ENCODE peak calls at places on chromosomes 13 and 19, in seven cellular contexts. V is AG20443, H is NCI-H1694 treated with DMSO at 0.1 percent for 48 hours, S is hypothalamus, Q is nephron progenitor cell, D is T follicular helper cell, U is HAP-1. A is an unnamed sample.

GRCh38 chr13:94906605-94907004 is 194.3 kb upstream of the SOX21 start:
- DNase-seq in Q (no peak), S (no peak), H (no peak), U (no peak), D (no peak), V (no peak), A (no peak)

GRCh38 chr19:15225797-15226196 is 6.5 kb downstream of the EPHX3 start:
- DNase-seq in D (no peak), U (no peak), Q (no peak), V (no peak), H (no peak), S (no peak), A (no peak)

GRCh38 chr13:113086031-113086750 is 19.4 kb upstream of the F7 start:
- DNase-seq in V (no peak), Q (no peak), S (no peak), D (no peak), H (no peak), U (no peak), A (no peak)

GRCh38 chr19:33177417-33177976 is 16.6 kb upstream of the LRP3 start:
- DNase-seq in V (peak; percentile 67), U (peak; percentile 43), Q (no peak), D (peak; percentile 74), H (no peak), S (peak; percentile 77), A (peak; percentile 81)

GRCh38 chr19:40585677-40586422 is 9.2 kb downstream of the SHKBP1 start:
- DNase-seq in S (no peak), V (no peak), Q (no peak), H (no peak), U (no peak), D (no peak), A (no peak)

GRCh38 chr19:32333227-32333626 is 12.2 kb upstream of the ZNF507 start:
- DNase-seq in U (no peak), V (no peak), H (no peak), S (no peak), Q (no peak), D (no peak), A (no peak)

GRCh38 chr13:103229674-103230073 is 163.5 kb upstream of the SLC10A2 start:
- DNase-seq in S (no peak), Q (no peak), H (no peak), V (no peak), U (no peak), D (no peak), A (no peak)

GRCh38 chr13:94251801-94252200 is 227.7 kb downstream of the DCT start:
- DNase-seq in Q (no peak), D (no peak), U (no peak), H (no peak), V (peak; percentile 31), S (no peak), A (no peak)

GRCh38 chr19:6718741-6719539 is 1.5 kb downstream of the C3 start:
- DNase-seq in V (peak; percentile 51), H (no peak), S (no peak), U (no peak), Q (peak; percentile 40), D (no peak), A (no peak)

GRCh38 chr19:35304036-35304435 is 12.1 kb downstream of the MAG start:
- DNase-seq in U (no peak), V (no peak), H (no peak), S (no peak), Q (no peak), D (no peak), A (no peak)

GRCh38 chr19:43739419-43739818 is 15.3 kb downstream of the SMG9 start:
- DNase-seq in D (no peak), H (no peak), S (no peak), U (no peak), V (no peak), Q (no peak), A (no peak)

GRCh38 chr19:40519352-40520322 is 52.8 kb downstream of the SPTBN4 start:
- DNase-seq in D (no peak), U (no peak), Q (peak; percentile 46), H (no peak), S (no peak), V (peak; percentile 49), A (no peak)

GRCh38 chr19:34712606-34713261 is 21.3 kb upstream of the ZNF181 start:
- DNase-seq in D (peak; percentile 43), H (peak; percentile 66), U (peak; percentile 73), Q (peak; percentile 28), S (peak; percentile 5), V (peak; percentile 85), A (peak; percentile 58)

GRCh38 chr13:42039946-42040729 is 8.3 kb upstream of the DGKH start:
- DNase-seq in V (peak; percentile 96), D (peak; percentile 85), S (peak; percentile 81), U (peak; percentile 74), Q (peak; percentile 88), H (peak; percentile 31), A (peak; percentile 75)

GRCh38 chr19:49564616-49565045 is 15.7 kb downstream of the NOSIP start:
- DNase-seq in H (no peak), U (no peak), S (no peak), Q (no peak), D (no peak), V (no peak), A (no peak)

GRCh38 chr19:46990998-46991676 is 28.5 kb upstream of the NPAS1 start:
- DNase-seq in Q (peak; percentile 79), U (peak; percentile 66), H (peak; percentile 74), S (peak; percentile 73), D (peak; percentile 49), V (peak; percentile 86), A (peak; percentile 56)

GRCh38 chr19:8561071-8561764 is 16.0 kb downstream of the MYO1F start:
- DNase-seq in D (no peak), H (no peak), V (no peak), U (no peak), S (no peak), Q (no peak), A (no peak)

GRCh38 chr19:49151339-49152217 is 3.6 kb downstream of the HRC start:
- DNase-seq in U (peak; percentile 84), H (no peak), D (no peak), Q (peak; percentile 75), S (peak; percentile 31), V (peak; percentile 73), A (no peak)

GRCh38 chr13:113861433-113862030 is 2.3 kb downstream of the GAS6 start:
- DNase-seq in H (no peak), S (no peak), U (no peak), D (no peak), Q (no peak), V (no peak), A (no peak)

GRCh38 chr19:51122112-51122981 is 2.4 kb upstream of the SIGLEC9 start:
- DNase-seq in S (no peak), D (no peak), U (no peak), Q (no peak), V (no peak), H (no peak), A (no peak)

GRCh38 chr19:10271543-10272086 is 695 bp downstream of the ICAM1 start:
- DNase-seq in V (peak; percentile 25), S (no peak), U (no peak), D (no peak), H (no peak), Q (no peak), A (no peak)

GRCh38 chr13:73934215-73934623 is 200.0 kb downstream of the KLF12 start:
- DNase-seq in Q (no peak), S (no peak), D (no peak), U (no peak), H (no peak), V (no peak), A (no peak)